ENCODE peak calls at places on chromosomes 11 and 22, in nine cellular contexts. Y, M, Q, L, C, E, J, O and W are unnamed samples.

GRCh38 chr11:118003021-118003423 is 16.8 kb downstream of the IL10RA start:
- DNase-seq in C (no peak), J (no peak), E (no peak), Y (no peak), M (no peak), Q (no peak), L (no peak), O (no peak), W (no peak)

GRCh38 chr11:75431533-75432525 is 1.2 kb downstream of the KLHL35 start:
- DNase-seq in O (no peak), C (no peak), M (no peak), J (no peak), Q (no peak), E (no peak), L (no peak), Y (no peak), W (peak)

GRCh38 chr11:3859373-3859881 is 4.0 kb downstream of the STIM1 start:
- DNase-seq in Y (no peak), O (no peak), E (no peak), L (peak), J (peak), Q (no peak), M (no peak), C (no peak), W (no peak)

GRCh38 chr11:122170815-122171475 is 54.9 kb upstream of the BLID start:
- DNase-seq in J (no peak), M (no peak), O (no peak), L (no peak), E (no peak), Q (peak), C (peak), Y (no peak), W (peak)

GRCh38 chr11:72712168-72712721 is 38.0 kb upstream of the PDE2A start:
- DNase-seq in M (no peak), J (no peak), E (peak), Q (peak), L (no peak), C (peak), Y (no peak), O (no peak), W (no peak)

GRCh38 chr11:70493891-70494290 is 95.6 kb downstream of the CTTN start:
- DNase-seq in L (no peak), Q (no peak), M (no peak), J (no peak), C (no peak), Y (no peak), O (no peak), E (no peak), W (no peak)

GRCh38 chr11:108206969-108207682 is 15.3 kb downstream of the NPAT start:
- DNase-seq in C (no peak), O (no peak), Q (no peak), L (no peak), M (no peak), Y (no peak), J (no peak), E (no peak), W (no peak)

GRCh38 chr22:23117890-23118646 is 23.7 kb downstream of the RSPH14 start:
- DNase-seq in C (no peak), J (no peak), Y (no peak), E (no peak), M (no peak), O (peak), L (no peak), Q (no peak), W (no peak)

GRCh38 chr11:8604078-8604723 is 10.2 kb upstream of the STK33 start:
- DNase-seq in E (peak), C (peak), J (peak), O (no peak), Q (peak), Y (no peak), L (peak), M (peak), W (peak)

GRCh38 chr22:36211237-36211881 is 9.8 kb upstream of the APOL4 start:
- DNase-seq in M (no peak), O (peak), Q (peak), E (no peak), J (no peak), Y (peak), L (no peak), C (peak), W (peak)

GRCh38 chr11:95521862-95522261 is 267.7 kb downstream of the FAM76B start:
- DNase-seq in Y (no peak), M (no peak), E (no peak), L (no peak), O (no peak), C (no peak), J (no peak), Q (no peak), W (no peak)

GRCh38 chr22:42799462-42800405 is 57.3 kb downstream of the ARFGAP3 start:
- DNase-seq in J (no peak), L (no peak), C (peak), Q (no peak), O (no peak), E (no peak), M (no peak), Y (no peak), W (no peak)

GRCh38 chr11:114988644-114989043 is 310.3 kb downstream of the NXPE2 start:
- DNase-seq in J (no peak), M (no peak), Y (no peak), O (no peak), E (no peak), C (no peak), L (no peak), Q (no peak), W (no peak)

GRCh38 chr11:45250035-45250693 is 36.0 kb downstream of the SYT13 start:
- DNase-seq in L (no peak), C (no peak), J (no peak), M (no peak), E (no peak), O (no peak), Q (peak), Y (no peak), W (no peak)

GRCh38 chr11:67632175-67632981 is 2.6 kb upstream of the NUDT8 start:
- DNase-seq in O (no peak), M (no peak), Q (no peak), L (no peak), J (peak), C (no peak), E (no peak), Y (no peak), W (no peak)

GRCh38 chr11:68461284-68461861 is 821 bp downstream of the PPP6R3 start:
- DNase-seq in E (no peak), M (no peak), Y (peak), C (no peak), L (peak), O (no peak), Q (peak), J (no peak), W (no peak)

GRCh38 chr11:130487390-130488186 is 39.1 kb downstream of the ADAMTS15 start:
- DNase-seq in L (no peak), Y (no peak), E (no peak), M (no peak), O (no peak), J (no peak), C (no peak), Q (no peak), W (no peak)

GRCh38 chr11:113395782-113396336 is 8.3 kb downstream of the ANKK1 start:
- DNase-seq in E (no peak), O (no peak), L (no peak), C (no peak), J (no peak), Q (no peak), M (no peak), Y (no peak), W (no peak)